ENCODE peak calls at places on chromosomes 12 and 14, in eight cellular contexts. Y is substantia nigra; L is NCI-H69; B is left cardiac atrium; P is RPMI7951; Q is GM20000; K is chondrocyte; A is stimulated activated CD4-positive, alpha-beta T cell treated with anti-CD3 and anti-CD28 coated beads, Interleukin-2, amount 100 ng/mL, for 24 hours. E is an unnamed sample.

GRCh38 chr14:61568572-61569011 is 126.7 kb upstream of the HIF1A start:
- DNase-seq in K (no peak), P (no peak), Q (peak; percentile 76), L (peak; percentile 84), A (peak; percentile 64), Y (peak; percentile 14), B (peak; percentile 38), E (peak; percentile 52)

GRCh38 chr12:27524839-27525238 is 833 bp downstream of the PPFIBP1 start:
- DNase-seq in Q (no peak), L (peak; percentile 27), B (no peak), A (no peak), K (no peak), Y (no peak), P (peak; percentile 49), E (peak; percentile 5)

GRCh38 chr14:89907655-89908054 is 46.9 kb downstream of the EFCAB11 start:
- DNase-seq in P (no peak), K (no peak), A (no peak), Q (no peak), L (peak; percentile 48), Y (no peak), B (no peak), E (no peak)

GRCh38 chr12:111741235-111741812 is 25.4 kb upstream of the ALDH2 start:
- DNase-seq in A (no peak), K (no peak), Y (no peak), P (no peak), Q (no peak), L (peak; percentile 64), B (no peak), E (no peak)

GRCh38 chr12:15011162-15011561 is 38.3 kb downstream of the PDE6H start:
- DNase-seq in A (no peak), Q (no peak), L (no peak), Y (no peak), B (no peak), K (no peak), P (peak; percentile 4), E (no peak)

GRCh38 chr14:75430526-75430925 is 2.7 kb downstream of the JDP2 start:
- DNase-seq in Q (no peak), A (no peak), B (peak; percentile 57), Y (no peak), K (no peak), P (no peak), L (no peak), E (no peak)

GRCh38 chr12:131266591-131267467 is 313.1 kb downstream of the ADGRD1 start:
- DNase-seq in Y (no peak), A (no peak), P (no peak), L (no peak), K (peak; percentile 62), Q (no peak), B (no peak), E (no peak)

GRCh38 chr12:60920841-60921495 is 1325.1 kb downstream of the SLC16A7 start:
- DNase-seq in P (no peak), L (no peak), A (no peak), Q (no peak), Y (no peak), K (no peak), B (no peak), E (no peak)

GRCh38 chr12:108430926-108431325 is 84.2 kb upstream of the FICD start:
- DNase-seq in K (no peak), B (no peak), P (no peak), L (no peak), A (no peak), Q (no peak), Y (no peak), E (no peak)

GRCh38 chr14:23910081-23910875 is 43.3 kb upstream of the DHRS4 start:
- DNase-seq in P (peak; percentile 41), L (peak; percentile 75), K (no peak), A (peak; percentile 33), Q (peak; percentile 72), Y (no peak), B (no peak), E (peak; percentile 8)

GRCh38 chr12:89862511-89863331 is 154.1 kb upstream of the ATP2B1 start:
- DNase-seq in Q (peak; percentile 69), L (peak; percentile 16), P (peak; percentile 51), Y (no peak), A (no peak), K (no peak), B (peak; percentile 24), E (peak; percentile 71)

GRCh38 chr14:96264200-96264553 is 8.2 kb downstream of the BDKRB1 start:
- DNase-seq in Q (no peak), A (no peak), K (no peak), Y (no peak), L (no peak), B (no peak), P (no peak), E (no peak)

GRCh38 chr12:62370189-62370588 is 96.4 kb upstream of the MON2 start:
- DNase-seq in Y (no peak), B (no peak), P (no peak), Q (no peak), K (no peak), L (no peak), A (no peak), E (no peak)

GRCh38 chr14:62743569-62743968 is 301.7 kb downstream of the KCNH5 start:
- DNase-seq in A (no peak), B (no peak), K (no peak), Y (no peak), Q (no peak), P (no peak), L (peak; percentile 49), E (peak; percentile 3)

GRCh38 chr12:115451151-115451784 is 767.3 kb upstream of the TBX3 start:
- DNase-seq in L (no peak), A (no peak), P (no peak), K (no peak), B (no peak), Y (no peak), Q (no peak), E (no peak)

GRCh38 chr14:98940693-98941437 is 331.1 kb downstream of the BCL11B start:
- DNase-seq in Q (no peak), Y (no peak), B (no peak), K (no peak), A (no peak), L (no peak), P (no peak), E (no peak)

GRCh38 chr12:47268501-47269459 is 189.0 kb upstream of the AMIGO2 start:
- DNase-seq in L (no peak), A (no peak), B (no peak), P (no peak), Q (peak; percentile 34), K (no peak), Y (no peak), E (no peak)

E was measured in RPMI8226.